ENCODE peak calls at places on chromosomes 5 and 9, in eight cellular contexts. P, A, G, I, T, H, V and N are unnamed samples. For H3K4me1 and H3K36me3, the result is how much of the 10 kb centered on the place peaks cover.

GRCh38 chr5:40570408-40571129 is 109.1 kb upstream of the PTGER4 start:
- DNase-seq in T (no peak), H (no peak), G (no peak), A (no peak), I (no peak), P (no peak), V (no peak), N (no peak)

GRCh38 chr5:141223112-141223783 is at the start of gene PCDHB14:
- DNase-seq in V (peak), A (peak), P (no peak), G (no peak), T (no peak), I (no peak), H (peak), N (no peak)

GRCh38 chr5:1821862-1822261 is 20.7 kb downstream of the NDUFS6 start:
- DNase-seq in V (no peak), T (no peak), H (no peak), P (no peak), G (no peak), I (no peak), A (no peak), N (no peak)

GRCh38 chr5:164345173-164345572 is 839.8 kb downstream of the MAT2B start:
- DNase-seq in G (peak), H (no peak), A (no peak), T (no peak), I (no peak), P (peak), V (peak), N (no peak)

GRCh38 chr9:91089405-91090131 is 272.1 kb downstream of the AUH start:
- DNase-seq in P (no peak), I (no peak), H (no peak), T (no peak), V (peak), G (no peak), A (no peak), N (no peak)

GRCh38 chr9:109248133-109248581 is 72.7 kb downstream of the EPB41L4B start:
- DNase-seq in T (peak), I (peak), H (no peak), P (no peak), V (no peak), G (no peak), A (no peak), N (no peak)

GRCh38 chr9:11374961-11375360 is 762.2 kb upstream of the PTPRD start:
- DNase-seq in I (no peak), A (no peak), G (no peak), H (no peak), P (no peak), V (no peak), T (no peak), N (no peak)

GRCh38 chr5:122908108-122908507 is 62.7 kb downstream of the SNX24 start:
- DNase-seq in G (no peak), T (no peak), P (no peak), H (no peak), I (no peak), V (no peak), A (no peak), N (no peak)

GRCh38 chr9:123167474-123167873 is 100.9 kb downstream of the STRBP start:
- DNase-seq in I (no peak), P (no peak), G (no peak), A (no peak), T (no peak), V (no peak), H (no peak), N (no peak)

GRCh38 chr9:97315550-97315949 is 8.1 kb downstream of the CCDC180 start:
- DNase-seq in A (no peak), G (no peak), T (no peak), P (no peak), V (no peak), H (no peak), I (no peak), N (no peak)

GRCh38 chr9:34363619-34364351 is 12.9 kb downstream of the MYORG start:
- DNase-seq in A (no peak), I (peak), H (no peak), V (peak), G (peak), T (no peak), P (peak), N (no peak)

GRCh38 chr9:115944166-115944948 is 209.2 kb upstream of the PAPPA start:
- DNase-seq in I (no peak), G (peak), V (peak), T (peak), H (no peak), P (peak), A (no peak), N (peak)

GRCh38 chr9:127131871-127132270 is 9.4 kb upstream of the ANGPTL2 start:
- DNase-seq in A (no peak), H (peak), I (no peak), G (no peak), T (no peak), P (no peak), V (no peak), N (no peak)

GRCh38 chr5:75734913-75735789 is 17.9 kb upstream of the POC5 start:
- DNase-seq in G (no peak), H (peak), A (peak), V (peak), I (no peak), T (peak), P (no peak), N (peak)

GRCh38 chr9:32486839-32487562 is 39.0 kb downstream of the RIGI start:
- DNase-seq in I (no peak), A (no peak), P (no peak), H (no peak), G (no peak), V (no peak), T (no peak), N (no peak)

GRCh38 chr9:29062446-29062845 is 1489.2 kb upstream of the C9orf72 start:
- DNase-seq in H (no peak), I (no peak), V (no peak), P (no peak), A (no peak), T (no peak), G (no peak), N (no peak)

GRCh38 chr5:154857091-154857533 is 1.3 kb upstream of the CNOT8 start:
- DNase-seq in I (no peak), A (no peak), G (peak), V (peak), H (no peak), T (no peak), P (peak), N (no peak)

GRCh38 chr5:130002183-130002582 is 97.9 kb downstream of the CHSY3 start:
- DNase-seq in V (no peak), T (no peak), H (no peak), A (no peak), I (no peak), G (no peak), P (no peak), N (no peak)

GRCh38 chr5:15620501-15620900 is 120.5 kb downstream of the FBXL7 start:
- DNase-seq in A (no peak), V (no peak), G (no peak), P (peak), H (no peak), I (no peak), T (peak), N (no peak)

GRCh38 chr5:43020294-43020711 is 19.8 kb downstream of the ANXA2R start:
- DNase-seq in A (no peak), T (no peak), V (peak), G (no peak), I (no peak), P (no peak), H (no peak), N (peak)

GRCh38 chr5:128478386-128479368 is 59.4 kb downstream of the FBN2 start:
- DNase-seq in G (no peak), P (no peak), A (no peak), H (no peak), I (no peak), T (no peak), V (no peak), N (no peak)

GRCh38 chr9:113179839-113180238 is 29.0 kb downstream of the SLC31A2 start:
- DNase-seq in P (no peak), A (no peak), T (no peak), G (no peak), V (no peak), I (no peak), H (no peak), N (no peak)

GRCh38 chr5:172418847-172419810 is 35.2 kb downstream of the SH3PXD2B start:
- DNase-seq in G (no peak), T (no peak), H (no peak), I (peak), P (peak), A (no peak), V (no peak), N (no peak)

GRCh38 chr5:172439785-172440480 is 14.4 kb downstream of the SH3PXD2B start:
- DNase-seq in I (no peak), A (no peak), T (no peak), H (no peak), G (no peak), P (peak), V (no peak), N (no peak)

GRCh38 chr5:56569576-56569975 is 245.8 kb upstream of the MAP3K1 start:
- DNase-seq in A (no peak), V (no peak), I (no peak), T (no peak), G (no peak), H (no peak), P (no peak), N (no peak)

GRCh38 chr9:70563437-70564204 is 149.2 kb upstream of the KLF9 start:
- DNase-seq in G (no peak), A (no peak), V (no peak), P (no peak), I (no peak), H (no peak), T (no peak), N (no peak)

GRCh38 chr5:72307968-72308852 is 11.8 kb downstream of the MRPS27 start:
- DNase-seq in I (peak), T (peak), G (peak), A (no peak), V (peak), H (peak), P (peak), N (peak)
- H3K4me3 ChIP-seq in I (peak), T (peak), G (peak), A (no peak), V (peak), H (peak), P (peak), N (peak)

GRCh38 chr9:93059097-93059959 is 827 bp downstream of the SUSD3 start:
- DNase-seq in V (no peak), I (peak), H (no peak), P (no peak), G (no peak), A (no peak), T (no peak), N (peak)

GRCh38 chr9:93057024-93057702 is 1.3 kb upstream of the SUSD3 start:
- DNase-seq in V (no peak), G (no peak), H (no peak), I (peak), P (no peak), A (no peak), T (no peak), N (no peak)

GRCh38 chr9:93058357-93059096 is at the start of gene SUSD3:
- DNase-seq in H (peak), I (peak), G (peak), T (peak), V (peak), A (peak), P (peak), N (peak)

GRCh38 chr9:93059960-93060591 is 1.6 kb downstream of the SUSD3 start:
- DNase-seq in A (no peak), V (no peak), G (no peak), T (no peak), P (no peak), H (no peak), I (peak), N (no peak)

GRCh38 chr9:93057703-93058356 is 671 bp upstream of the SUSD3 start:
- DNase-seq in G (no peak), P (no peak), H (no peak), V (no peak), I (peak), T (no peak), A (no peak), N (no peak)
- H3K4me1 ChIP-seq in G (under half), P (under half), H (under half), V (under half), I (under half), T (under half), A (half or more), N (under half)

DNA sequence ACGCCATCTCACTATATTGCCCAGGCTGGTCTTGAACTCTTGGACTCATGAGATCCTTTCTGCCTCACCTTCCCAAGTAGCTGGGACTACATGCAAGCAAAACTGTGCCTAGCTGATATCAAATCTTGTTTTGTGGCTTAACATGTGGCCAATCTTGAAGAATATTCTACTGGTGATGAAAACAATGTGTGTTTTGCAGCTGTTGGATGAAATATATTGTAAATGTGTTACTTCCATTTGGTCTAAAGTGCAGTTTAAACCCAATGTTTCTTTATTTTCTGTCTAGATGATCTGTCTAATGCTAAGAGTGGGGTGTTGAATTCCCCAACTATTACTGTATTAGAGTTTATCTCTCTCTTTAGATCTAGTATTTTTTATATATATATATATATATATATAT is 73.1 kb downstream of the RNF130 start:
- DNase-seq in P (no peak), V (no peak), I (no peak), T (no peak), A (no peak), G (no peak), H (no peak), N (no peak)
- H3K36me3 ChIP-seq in P (under half), V (under half), I (under half), T (under half), A (under half), G (under half), H (under half), N (under half)

DNA sequence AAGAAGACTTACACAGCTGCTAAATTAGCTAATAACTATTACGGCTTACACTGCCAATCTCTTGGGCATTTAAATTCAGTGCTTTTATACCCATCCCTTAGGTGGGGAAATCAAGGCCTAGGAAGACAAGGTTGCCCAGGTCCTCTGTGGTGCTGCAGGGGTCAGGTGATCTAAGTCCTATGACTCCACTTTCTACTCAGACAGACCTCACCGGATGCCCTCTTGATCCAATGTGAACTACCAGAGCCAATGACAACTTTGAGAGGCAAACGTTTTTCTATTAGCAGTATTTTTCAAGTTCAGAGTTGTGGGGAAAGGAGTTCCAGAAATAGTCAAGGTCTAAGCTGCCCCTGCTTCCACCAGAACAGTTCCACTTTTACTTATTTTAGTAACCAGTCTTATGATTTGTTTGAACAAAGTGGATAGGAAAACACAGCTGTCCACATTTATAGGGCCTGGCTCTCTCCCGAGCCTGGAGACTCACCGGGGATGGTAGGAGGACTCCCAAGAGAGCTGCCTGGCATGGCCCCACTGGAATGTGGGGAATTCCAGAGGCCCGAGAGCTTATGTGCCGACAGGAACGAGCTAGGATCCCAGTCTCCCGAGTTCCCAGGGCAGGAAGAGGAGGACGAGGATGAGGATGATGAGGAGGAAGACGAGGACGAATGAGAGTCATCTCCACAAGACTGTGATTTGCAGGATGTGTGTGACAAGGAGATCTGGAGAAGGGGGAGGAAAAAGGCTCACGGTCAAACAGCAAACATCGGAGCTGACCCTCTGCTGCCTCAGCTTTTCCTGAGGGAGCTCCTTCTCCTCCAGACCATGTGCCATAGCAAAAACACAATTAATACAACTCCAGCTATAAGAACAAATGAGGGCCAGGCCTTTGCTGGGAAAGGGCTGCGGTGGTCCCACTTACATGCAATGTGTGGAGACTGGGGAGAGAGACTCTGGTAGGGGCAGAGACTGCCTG is 16.7 kb downstream of the FAM193B start:
- DNase-seq in H (no peak), V (no peak), A (no peak), I (no peak), G (peak), P (no peak), T (no peak), N (no peak)
- H3K4me3 ChIP-seq in H (no peak), V (no peak), A (no peak), I (no peak), G (no peak), P (no peak), T (no peak), N (no peak)

GRCh38 chr9:134242706-134243105 is 78.3 kb upstream of the RNU6ATAC start:
- DNase-seq in V (no peak), G (peak), I (no peak), A (no peak), H (no peak), P (no peak), T (peak), N (no peak)

GRCh38 chr9:134239130-134239888 is 74.9 kb upstream of the RNU6ATAC start:
- DNase-seq in I (peak), V (no peak), H (no peak), A (no peak), G (no peak), T (no peak), P (no peak), N (no peak)

GRCh38 chr9:134239939-134240338 is 75.6 kb upstream of the RNU6ATAC start:
- DNase-seq in V (no peak), T (no peak), H (no peak), G (no peak), P (no peak), A (no peak), I (no peak), N (no peak)

GRCh38 chr9:134237630-134238265 is 73.4 kb upstream of the RNU6ATAC start:
- DNase-seq in G (no peak), P (no peak), T (no peak), V (no peak), I (peak), H (no peak), A (no peak), N (no peak)

DNA sequence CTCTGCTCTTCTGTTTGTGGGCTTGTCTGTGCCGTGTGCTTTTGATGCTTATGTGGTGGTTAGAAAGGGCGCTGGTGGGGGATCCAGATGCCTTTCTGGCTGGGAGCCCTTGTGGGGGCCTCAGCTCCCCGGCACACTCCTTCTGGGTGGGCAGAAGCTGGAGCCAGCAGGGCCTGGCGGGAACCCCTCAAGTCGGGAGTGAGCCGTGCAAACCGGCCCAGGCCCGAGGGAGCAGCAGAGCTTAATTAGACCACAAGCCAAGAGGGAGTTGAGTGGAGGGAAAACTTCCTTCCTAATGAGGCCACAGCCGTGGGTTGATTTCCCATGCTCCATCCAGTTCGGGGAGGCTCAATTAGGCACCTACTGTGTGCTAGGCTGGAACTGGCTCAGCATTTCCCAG is 76.0 kb upstream of the RNU6ATAC start:
- DNase-seq in T (no peak), V (no peak), G (no peak), A (no peak), P (no peak), I (peak), H (no peak), N (no peak)
- H3K4me1 ChIP-seq in T (under half), V (under half), G (under half), A (under half), P (under half), I (under half), H (under half), N (under half)

DNA sequence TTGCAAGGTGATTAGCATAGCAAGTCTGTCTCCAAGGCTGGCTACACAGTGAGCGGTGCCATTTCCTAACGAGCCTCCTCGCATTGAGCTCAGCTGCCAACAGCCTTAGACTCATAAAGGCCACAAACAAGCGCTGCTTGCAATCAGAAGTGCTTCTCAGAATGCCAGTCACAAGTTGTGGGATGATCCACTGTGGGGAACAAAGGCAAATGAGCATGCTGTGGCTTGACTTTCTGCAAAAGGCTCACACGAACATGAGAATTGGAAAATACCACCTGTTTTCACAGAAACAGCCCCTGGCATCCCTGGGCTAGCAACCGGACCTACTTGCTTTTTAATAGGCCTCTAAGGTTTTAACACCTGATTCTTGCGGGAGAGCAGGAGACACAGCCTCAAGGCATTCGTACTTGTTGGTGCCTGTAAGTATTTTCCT is 215.5 kb downstream of the FANCC start:
- DNase-seq in V (peak), G (no peak), A (no peak), P (peak), H (no peak), T (no peak), I (peak), N (no peak)
- H3K36me3 ChIP-seq in V (under half), G (under half), A (half or more), P (under half), H (under half), T (under half), I (under half), N (under half)

GRCh38 chr9:87478211-87478992 is 19.3 kb upstream of the DAPK1 start:
- DNase-seq in G (no peak), I (no peak), T (no peak), V (no peak), P (no peak), A (no peak), H (no peak), N (no peak)

GRCh38 chr9:87479801-87480201 is 17.9 kb upstream of the DAPK1 start:
- DNase-seq in P (no peak), V (no peak), A (no peak), I (no peak), T (no peak), H (no peak), G (no peak), N (peak)

GRCh38 chr9:87481890-87482855 is 15.5 kb upstream of the DAPK1 start:
- DNase-seq in A (no peak), V (no peak), P (no peak), T (no peak), H (no peak), G (no peak), I (no peak), N (no peak)
- H3K4me3 ChIP-seq in A (no peak), V (no peak), P (no peak), T (no peak), H (no peak), G (no peak), I (no peak), N (no peak)